ENCODE peak calls at places on chromosomes 13 and 19, in seven cellular contexts. P is left lung; R is CD4-positive, alpha-beta T cell; N is osteocyte; I is choroid plexus epithelial cell; W is AG09309; M is testis. C is an unnamed sample.

GRCh38 chr13:106867249-106867648 is 299.3 kb upstream of the ARGLU1 start:
- DNase-seq in P (no peak), R (no peak), N (no peak), I (peak; percentile 52), W (no peak), M (peak; percentile 25), C (no peak)

GRCh38 chr13:69226427-69226826 is 881.2 kb upstream of the ATXN8OS start:
- DNase-seq in P (no peak), R (no peak), N (no peak), I (no peak), W (no peak), M (no peak), C (no peak)

GRCh38 chr19:35370722-35371121 is at the start of gene GPR42:
- DNase-seq in P (no peak), R (no peak), N (peak; percentile 19), I (no peak), W (no peak), M (no peak), C (no peak)

GRCh38 chr19:53507523-53508442 is 30.2 kb upstream of the ZNF331 start:
- DNase-seq in P (no peak), R (no peak), N (no peak), I (peak; percentile 40), W (no peak), M (no peak), C (no peak)

GRCh38 chr19:41025871-41026270 is 34.8 kb downstream of the CYP2B6 start:
- DNase-seq in P (no peak), R (no peak), N (no peak), I (no peak), W (no peak), M (no peak), C (no peak)

GRCh38 chr13:112730157-112730671 is 40.4 kb downstream of the ATP11A start:
- DNase-seq in P (no peak), R (no peak), N (no peak), I (peak; percentile 7), W (no peak), M (peak; percentile 69), C (no peak)

GRCh38 chr19:46218160-46218559 is 11.4 kb upstream of the IGFL1 start:
- DNase-seq in P (no peak), R (no peak), N (no peak), I (peak; percentile 39), W (no peak), M (peak; percentile 53), C (no peak)

GRCh38 chr13:88592105-88592504 is 920.9 kb downstream of the SLITRK5 start:
- DNase-seq in P (no peak), R (no peak), N (no peak), I (no peak), W (no peak), M (no peak), C (no peak)

GRCh38 chr13:111253334-111253872 is 67.0 kb upstream of the TEX29 start:
- DNase-seq in P (no peak), R (no peak), N (peak; percentile 64), I (peak; percentile 17), W (no peak), M (no peak), C (no peak)

DNA sequence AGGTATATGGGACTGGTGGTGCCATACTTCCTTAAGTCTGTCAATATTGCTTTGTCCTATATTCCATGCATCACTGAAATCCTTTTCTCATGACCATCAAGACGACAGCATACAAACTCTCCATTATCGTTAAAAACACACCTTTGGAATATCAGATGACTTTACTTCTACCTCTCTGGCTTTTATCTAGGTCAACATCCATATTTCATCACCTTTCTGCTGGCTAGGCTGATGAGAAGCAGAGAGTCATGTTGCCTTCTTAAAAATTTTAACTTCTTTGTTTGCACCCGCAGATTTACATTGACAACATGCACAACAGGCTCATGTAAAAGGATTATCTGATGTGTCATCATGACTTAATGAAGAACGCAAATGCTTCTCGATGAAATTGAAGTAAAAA is 771.4 kb downstream of the OLFM4 start:
- DNase-seq in P (no peak), R (no peak), N (no peak), I (no peak), W (no peak), M (no peak), C (no peak)
- TF ChIP-seq CTCF in P (no peak), R (no peak), N (no peak), I (no peak), W (no peak), M (no peak), C (no peak)

DNA sequence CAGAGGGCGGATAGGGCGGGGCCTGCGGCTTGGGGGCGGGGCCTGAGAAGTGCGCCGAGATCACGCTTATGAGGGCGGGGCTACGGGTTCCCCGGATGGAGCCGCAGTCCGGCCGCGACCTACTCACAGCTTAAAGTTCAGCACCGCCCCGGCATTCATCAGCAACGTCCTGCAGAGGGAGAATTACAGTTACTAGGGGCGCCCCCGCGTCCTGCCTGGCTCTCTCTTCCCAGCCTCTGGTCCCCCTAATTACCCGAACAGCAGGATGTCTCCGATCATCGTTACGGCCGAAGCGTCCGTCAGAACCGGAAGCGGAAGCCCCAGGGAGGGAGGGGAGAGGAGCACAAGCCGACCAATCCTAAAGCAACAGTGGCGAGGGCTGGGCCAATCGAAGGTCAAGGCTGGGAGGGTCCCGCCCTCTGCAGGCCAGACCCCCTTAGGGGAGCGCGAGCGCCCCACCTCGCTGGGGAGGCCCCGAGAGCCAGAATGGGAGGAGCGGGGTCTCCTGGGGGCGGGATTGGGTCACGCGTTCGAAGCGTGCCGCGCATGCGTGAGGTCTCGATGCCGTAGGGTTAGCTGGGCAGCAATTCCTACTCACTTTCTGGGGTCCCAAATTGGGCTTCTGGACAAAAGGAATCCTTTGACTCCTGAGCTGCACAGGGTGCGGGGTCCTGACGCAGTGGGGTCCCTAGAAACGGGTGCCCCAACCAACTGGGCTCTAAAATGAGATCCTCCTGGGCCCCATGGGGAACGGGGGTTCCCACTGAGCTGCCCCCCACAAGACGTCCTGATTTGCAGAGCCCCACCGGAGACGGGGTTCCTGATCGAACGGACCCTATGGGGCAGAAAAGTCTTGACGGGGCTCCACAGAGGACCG is at the start of gene SMIM7:
- DNase-seq in P (peak; percentile 98), R (peak; percentile 97), N (peak; percentile 99), I (peak; percentile 99), W (peak; percentile 93), M (peak; percentile 99), C (peak; percentile 96)
- TF ChIP-seq CTCF in P (no peak), R (no peak), N (no peak), I (peak; percentile 12), W (no peak), M (no peak), C (no peak)

GRCh38 chr13:52701728-52702480 is 37.7 kb downstream of the CNMD start:
- DNase-seq in P (no peak), R (no peak), N (no peak), I (no peak), W (no peak), M (no peak), C (no peak)

GRCh38 chr13:52711277-52711676 is 28.3 kb downstream of the CNMD start:
- DNase-seq in P (no peak), R (no peak), N (no peak), I (no peak), W (no peak), M (no peak), C (no peak)

GRCh38 chr13:52706074-52706473 is 33.5 kb downstream of the CNMD start:
- DNase-seq in P (no peak), R (no peak), N (no peak), I (no peak), W (no peak), M (no peak), C (no peak)

GRCh38 chr13:52703482-52703881 is 36.1 kb downstream of the CNMD start:
- DNase-seq in P (no peak), R (no peak), N (no peak), I (no peak), W (no peak), M (no peak), C (no peak)

DNA sequence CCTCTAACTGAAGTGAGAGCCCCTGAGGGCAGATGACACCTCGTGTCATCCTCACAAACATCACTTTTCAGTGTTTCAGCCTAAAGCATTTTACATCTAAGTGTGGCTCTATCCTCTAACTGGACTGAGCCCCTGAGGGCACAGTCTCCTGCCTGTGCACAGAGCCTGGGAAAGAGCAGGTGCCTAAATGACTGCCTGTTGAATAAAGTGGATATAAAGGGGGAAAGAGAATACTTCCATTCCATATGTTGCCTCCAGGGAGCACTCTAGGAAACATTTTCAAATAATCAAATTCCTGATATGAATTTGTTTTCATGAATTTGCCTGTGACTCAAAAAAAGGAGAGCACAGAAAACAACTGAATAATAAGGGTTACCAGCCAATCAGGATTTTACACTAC is 32.2 kb downstream of the CNMD start:
- DNase-seq in P (no peak), R (no peak), N (no peak), I (peak; percentile 13), W (no peak), M (no peak), C (no peak)
- TF ChIP-seq CTCF in P (no peak), R (no peak), N (no peak), I (peak; percentile 28), W (no peak), M (no peak), C (no peak)

GRCh38 chr13:108178105-108178504 is 37.2 kb downstream of the LIG4 start:
- DNase-seq in P (no peak), R (no peak), N (no peak), I (no peak), W (no peak), M (no peak), C (no peak)

GRCh38 chr13:108182652-108183051 is 32.7 kb downstream of the LIG4 start:
- DNase-seq in P (no peak), R (no peak), N (no peak), I (no peak), W (no peak), M (no peak), C (no peak)

DNA sequence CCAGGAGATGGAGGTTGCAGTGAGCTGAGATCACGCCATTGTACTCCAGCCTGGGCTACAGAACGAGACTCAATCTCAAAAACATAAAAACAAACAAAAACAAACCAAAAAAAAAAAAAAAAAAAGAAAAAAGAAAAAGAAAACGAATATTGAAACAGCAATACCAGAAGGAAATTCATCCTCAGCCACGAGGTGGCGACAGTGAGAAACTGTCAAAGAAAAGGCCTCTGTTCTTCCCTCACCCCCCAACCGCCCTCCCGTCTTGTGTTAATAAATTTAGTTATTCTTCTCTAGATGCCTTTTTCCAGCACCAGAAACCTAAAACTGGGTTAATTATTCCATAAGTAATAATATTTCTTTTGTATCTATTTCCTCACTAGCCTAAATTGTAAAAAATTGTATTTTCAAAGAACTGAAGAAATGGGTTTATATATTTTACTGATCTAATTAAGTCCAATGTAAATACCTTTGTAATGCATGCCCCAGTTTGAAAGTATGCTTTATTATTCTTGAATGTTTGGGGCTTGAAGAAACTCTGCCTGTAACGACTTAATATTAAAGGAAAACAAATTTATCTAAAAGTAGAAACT is 38.6 kb downstream of the LIG4 start:
- DNase-seq in P (no peak), R (peak; percentile 62), N (no peak), I (peak; percentile 67), W (no peak), M (peak; percentile 82), C (peak; percentile 25)
- TF ChIP-seq CTCF in P (peak; percentile 34), R (peak; percentile 69), N (peak; percentile 51), I (peak; percentile 79), W (peak; percentile 48), M (peak; percentile 17), C (no peak)